ENCODE peak calls at places on chromosomes 11 and 22, in nine cellular contexts. One of them, this sample, is unnamed.

GRCh38 chr22:49042877-49043859 is 784.5 kb downstream of the BRD1 start:
- DNase-seq in stimulated activated CD4-positive, alpha-beta T cell treated with anti-CD3 and anti-CD28 coated beads, TNF-alpha, amount 100 ng/mL, for 48 hours: no peak
- DNase-seq in EL: no peak
- DNase-seq in stimulated activated naive CD4-positive, alpha-beta T cell: no peak
- DNase-seq in heart left ventricle: no peak
- DNase-seq in SK-N-DZ: no peak
- DNase-seq in LHCN-M2: no peak
- DNase-seq in cardiac muscle cell: no peak
- DNase-seq in HL-60: no peak
- DNase-seq in this sample: no peak

GRCh38 chr22:32469799-32470212 is 4.8 kb upstream of the FBXO7 start:
- DNase-seq in LHCN-M2: peak; percentile 71
- DNase-seq in HL-60: no peak
- DNase-seq in SK-N-DZ: peak; percentile 98
- DNase-seq in stimulated activated CD4-positive, alpha-beta T cell treated with anti-CD3 and anti-CD28 coated beads, TNF-alpha, amount 100 ng/mL, for 48 hours: no peak
- DNase-seq in cardiac muscle cell: no peak
- DNase-seq in stimulated activated naive CD4-positive, alpha-beta T cell: no peak
- DNase-seq in EL: peak; percentile 71
- DNase-seq in heart left ventricle: no peak
- DNase-seq in this sample: no peak

GRCh38 chr22:34847072-34847471 is 218.9 kb upstream of the ISX start:
- DNase-seq in LHCN-M2: no peak
- DNase-seq in cardiac muscle cell: no peak
- DNase-seq in stimulated activated CD4-positive, alpha-beta T cell treated with anti-CD3 and anti-CD28 coated beads, TNF-alpha, amount 100 ng/mL, for 48 hours: no peak
- DNase-seq in SK-N-DZ: no peak
- DNase-seq in HL-60: no peak
- DNase-seq in stimulated activated naive CD4-positive, alpha-beta T cell: no peak
- DNase-seq in heart left ventricle: no peak
- DNase-seq in EL: peak; percentile 60
- DNase-seq in this sample: no peak

GRCh38 chr11:123573291-123573690 is 81.1 kb downstream of the SCN3B start:
- DNase-seq in SK-N-DZ: no peak
- DNase-seq in heart left ventricle: no peak
- DNase-seq in HL-60: no peak
- DNase-seq in cardiac muscle cell: no peak
- DNase-seq in stimulated activated CD4-positive, alpha-beta T cell treated with anti-CD3 and anti-CD28 coated beads, TNF-alpha, amount 100 ng/mL, for 48 hours: no peak
- DNase-seq in LHCN-M2: no peak
- DNase-seq in stimulated activated naive CD4-positive, alpha-beta T cell: no peak
- DNase-seq in EL: no peak
- DNase-seq in this sample: no peak

GRCh38 chr11:2196970-2197770 is 25.6 kb upstream of the TH start:
- DNase-seq in SK-N-DZ: peak; percentile 82
- DNase-seq in stimulated activated naive CD4-positive, alpha-beta T cell: peak; percentile 65
- DNase-seq in heart left ventricle: peak; percentile 67
- DNase-seq in cardiac muscle cell: peak; percentile 90
- DNase-seq in stimulated activated CD4-positive, alpha-beta T cell treated with anti-CD3 and anti-CD28 coated beads, TNF-alpha, amount 100 ng/mL, for 48 hours: peak; percentile 58
- DNase-seq in HL-60: peak; percentile 74
- DNase-seq in LHCN-M2: peak; percentile 29
- DNase-seq in EL: peak; percentile 57
- DNase-seq in this sample: peak; percentile 90

GRCh38 chr11:112610996-112611795 is 350.0 kb upstream of the NCAM1 start:
- DNase-seq in cardiac muscle cell: no peak
- DNase-seq in HL-60: no peak
- DNase-seq in heart left ventricle: no peak
- DNase-seq in stimulated activated CD4-positive, alpha-beta T cell treated with anti-CD3 and anti-CD28 coated beads, TNF-alpha, amount 100 ng/mL, for 48 hours: no peak
- DNase-seq in LHCN-M2: peak; percentile 9
- DNase-seq in stimulated activated naive CD4-positive, alpha-beta T cell: no peak
- DNase-seq in SK-N-DZ: no peak
- DNase-seq in EL: no peak
- DNase-seq in this sample: no peak

GRCh38 chr22:25551396-25551795 is 13.1 kb upstream of the GRK3 start:
- DNase-seq in EL: no peak
- DNase-seq in stimulated activated CD4-positive, alpha-beta T cell treated with anti-CD3 and anti-CD28 coated beads, TNF-alpha, amount 100 ng/mL, for 48 hours: no peak
- DNase-seq in cardiac muscle cell: no peak
- DNase-seq in HL-60: no peak
- DNase-seq in heart left ventricle: no peak
- DNase-seq in SK-N-DZ: no peak
- DNase-seq in stimulated activated naive CD4-positive, alpha-beta T cell: no peak
- DNase-seq in LHCN-M2: no peak
- DNase-seq in this sample: no peak

GRCh38 chr11:16293204-16293681 is 63.1 kb downstream of the SOX6 start:
- DNase-seq in stimulated activated naive CD4-positive, alpha-beta T cell: no peak
- DNase-seq in stimulated activated CD4-positive, alpha-beta T cell treated with anti-CD3 and anti-CD28 coated beads, TNF-alpha, amount 100 ng/mL, for 48 hours: no peak
- DNase-seq in EL: peak; percentile 8
- DNase-seq in SK-N-DZ: no peak
- DNase-seq in cardiac muscle cell: peak; percentile 37
- DNase-seq in heart left ventricle: no peak
- DNase-seq in HL-60: no peak
- DNase-seq in LHCN-M2: no peak
- DNase-seq in this sample: no peak

GRCh38 chr11:131674051-131674755 is 303.8 kb downstream of the NTM start:
- DNase-seq in stimulated activated CD4-positive, alpha-beta T cell treated with anti-CD3 and anti-CD28 coated beads, TNF-alpha, amount 100 ng/mL, for 48 hours: no peak
- DNase-seq in HL-60: peak; percentile 46
- DNase-seq in stimulated activated naive CD4-positive, alpha-beta T cell: no peak
- DNase-seq in EL: peak; percentile 77
- DNase-seq in SK-N-DZ: peak; percentile 16
- DNase-seq in cardiac muscle cell: peak; percentile 81
- DNase-seq in LHCN-M2: peak; percentile 65
- DNase-seq in heart left ventricle: peak; percentile 54
- DNase-seq in this sample: peak; percentile 64

GRCh38 chr11:120398184-120398583 is 62.0 kb downstream of the ARHGEF12 start:
- DNase-seq in cardiac muscle cell: no peak
- DNase-seq in HL-60: no peak
- DNase-seq in LHCN-M2: no peak
- DNase-seq in stimulated activated CD4-positive, alpha-beta T cell treated with anti-CD3 and anti-CD28 coated beads, TNF-alpha, amount 100 ng/mL, for 48 hours: no peak
- DNase-seq in EL: peak; percentile 26
- DNase-seq in SK-N-DZ: no peak
- DNase-seq in heart left ventricle: no peak
- DNase-seq in stimulated activated naive CD4-positive, alpha-beta T cell: no peak
- DNase-seq in this sample: no peak

GRCh38 chr22:46159212-46159611 is 8.9 kb downstream of the PPARA start:
- DNase-seq in stimulated activated CD4-positive, alpha-beta T cell treated with anti-CD3 and anti-CD28 coated beads, TNF-alpha, amount 100 ng/mL, for 48 hours: no peak
- DNase-seq in EL: no peak
- DNase-seq in cardiac muscle cell: no peak
- DNase-seq in LHCN-M2: no peak
- DNase-seq in SK-N-DZ: no peak
- DNase-seq in stimulated activated naive CD4-positive, alpha-beta T cell: no peak
- DNase-seq in heart left ventricle: no peak
- DNase-seq in HL-60: no peak
- DNase-seq in this sample: no peak

GRCh38 chr22:19918332-19919106 is 23.1 kb upstream of the COMT start:
- DNase-seq in LHCN-M2: no peak
- DNase-seq in cardiac muscle cell: no peak
- DNase-seq in SK-N-DZ: no peak
- DNase-seq in heart left ventricle: no peak
- DNase-seq in EL: no peak
- DNase-seq in stimulated activated naive CD4-positive, alpha-beta T cell: no peak
- DNase-seq in stimulated activated CD4-positive, alpha-beta T cell treated with anti-CD3 and anti-CD28 coated beads, TNF-alpha, amount 100 ng/mL, for 48 hours: no peak
- DNase-seq in HL-60: no peak
- DNase-seq in this sample: no peak

GRCh38 chr11:86873573-86874083 is 73.3 kb downstream of the PRSS23 start:
- DNase-seq in stimulated activated CD4-positive, alpha-beta T cell treated with anti-CD3 and anti-CD28 coated beads, TNF-alpha, amount 100 ng/mL, for 48 hours: no peak
- DNase-seq in EL: no peak
- DNase-seq in SK-N-DZ: no peak
- DNase-seq in HL-60: no peak
- DNase-seq in stimulated activated naive CD4-positive, alpha-beta T cell: no peak
- DNase-seq in heart left ventricle: no peak
- DNase-seq in LHCN-M2: no peak
- DNase-seq in cardiac muscle cell: no peak
- DNase-seq in this sample: no peak

GRCh38 chr22:44473166-44473565 is 24.9 kb downstream of the RTL6 start:
- DNase-seq in stimulated activated naive CD4-positive, alpha-beta T cell: no peak
- DNase-seq in SK-N-DZ: no peak
- DNase-seq in EL: no peak
- DNase-seq in cardiac muscle cell: no peak
- DNase-seq in HL-60: no peak
- DNase-seq in heart left ventricle: no peak
- DNase-seq in stimulated activated CD4-positive, alpha-beta T cell treated with anti-CD3 and anti-CD28 coated beads, TNF-alpha, amount 100 ng/mL, for 48 hours: no peak
- DNase-seq in LHCN-M2: no peak
- DNase-seq in this sample: no peak

GRCh38 chr22:36744413-36744765 is 31.5 kb downstream of the IFT27 start:
- DNase-seq in heart left ventricle: no peak
- DNase-seq in SK-N-DZ: no peak
- DNase-seq in stimulated activated CD4-positive, alpha-beta T cell treated with anti-CD3 and anti-CD28 coated beads, TNF-alpha, amount 100 ng/mL, for 48 hours: no peak
- DNase-seq in stimulated activated naive CD4-positive, alpha-beta T cell: no peak
- DNase-seq in cardiac muscle cell: no peak
- DNase-seq in EL: no peak
- DNase-seq in HL-60: no peak
- DNase-seq in LHCN-M2: no peak
- DNase-seq in this sample: no peak

GRCh38 chr22:27726726-27727449 is 74.7 kb downstream of the MN1 start:
- DNase-seq in stimulated activated CD4-positive, alpha-beta T cell treated with anti-CD3 and anti-CD28 coated beads, TNF-alpha, amount 100 ng/mL, for 48 hours: no peak
- DNase-seq in cardiac muscle cell: no peak
- DNase-seq in EL: peak; percentile 66
- DNase-seq in LHCN-M2: no peak
- DNase-seq in HL-60: no peak
- DNase-seq in stimulated activated naive CD4-positive, alpha-beta T cell: no peak
- DNase-seq in SK-N-DZ: no peak
- DNase-seq in heart left ventricle: peak; percentile 83
- DNase-seq in this sample: peak; percentile 84

GRCh38 chr11:12743834-12744449 is 69.7 kb downstream of the TEAD1 start:
- DNase-seq in SK-N-DZ: no peak
- DNase-seq in stimulated activated CD4-positive, alpha-beta T cell treated with anti-CD3 and anti-CD28 coated beads, TNF-alpha, amount 100 ng/mL, for 48 hours: no peak
- DNase-seq in stimulated activated naive CD4-positive, alpha-beta T cell: no peak
- DNase-seq in HL-60: no peak
- DNase-seq in cardiac muscle cell: no peak
- DNase-seq in heart left ventricle: no peak
- DNase-seq in LHCN-M2: no peak
- DNase-seq in EL: no peak
- DNase-seq in this sample: no peak

GRCh38 chr22:40498454-40499186 is 128.2 kb downstream of the SGSM3 start:
- DNase-seq in stimulated activated naive CD4-positive, alpha-beta T cell: no peak
- DNase-seq in heart left ventricle: no peak
- DNase-seq in HL-60: no peak
- DNase-seq in EL: peak; percentile 97
- DNase-seq in cardiac muscle cell: no peak
- DNase-seq in LHCN-M2: peak; percentile 85
- DNase-seq in SK-N-DZ: no peak
- DNase-seq in stimulated activated CD4-positive, alpha-beta T cell treated with anti-CD3 and anti-CD28 coated beads, TNF-alpha, amount 100 ng/mL, for 48 hours: no peak
- DNase-seq in this sample: peak; percentile 67

GRCh38 chr11:79081441-79082124 is 359.2 kb downstream of the TENM4 start:
- DNase-seq in LHCN-M2: no peak
- DNase-seq in cardiac muscle cell: no peak
- DNase-seq in EL: peak; percentile 19
- DNase-seq in HL-60: no peak
- DNase-seq in heart left ventricle: no peak
- DNase-seq in stimulated activated naive CD4-positive, alpha-beta T cell: no peak
- DNase-seq in SK-N-DZ: no peak
- DNase-seq in stimulated activated CD4-positive, alpha-beta T cell treated with anti-CD3 and anti-CD28 coated beads, TNF-alpha, amount 100 ng/mL, for 48 hours: no peak
- DNase-seq in this sample: no peak

GRCh38 chr11:110782616-110783015 is 70.4 kb upstream of the ARHGAP20 start:
- DNase-seq in HL-60: no peak
- DNase-seq in cardiac muscle cell: no peak
- DNase-seq in SK-N-DZ: no peak
- DNase-seq in heart left ventricle: no peak
- DNase-seq in LHCN-M2: no peak
- DNase-seq in stimulated activated CD4-positive, alpha-beta T cell treated with anti-CD3 and anti-CD28 coated beads, TNF-alpha, amount 100 ng/mL, for 48 hours: no peak
- DNase-seq in EL: no peak
- DNase-seq in stimulated activated naive CD4-positive, alpha-beta T cell: no peak
- DNase-seq in this sample: no peak

GRCh38 chr11:2666828-2667570 is 32.8 kb downstream of the KCNQ1OT1 start:
- DNase-seq in LHCN-M2: no peak
- DNase-seq in stimulated activated CD4-positive, alpha-beta T cell treated with anti-CD3 and anti-CD28 coated beads, TNF-alpha, amount 100 ng/mL, for 48 hours: no peak
- DNase-seq in cardiac muscle cell: no peak
- DNase-seq in EL: no peak
- DNase-seq in heart left ventricle: no peak
- DNase-seq in stimulated activated naive CD4-positive, alpha-beta T cell: no peak
- DNase-seq in SK-N-DZ: no peak
- DNase-seq in HL-60: no peak
- DNase-seq in this sample: no peak

GRCh38 chr11:102361100-102362021 is 14.3 kb downstream of the BIRC2 start:
- DNase-seq in stimulated activated CD4-positive, alpha-beta T cell treated with anti-CD3 and anti-CD28 coated beads, TNF-alpha, amount 100 ng/mL, for 48 hours: no peak
- DNase-seq in heart left ventricle: no peak
- DNase-seq in SK-N-DZ: no peak
- DNase-seq in LHCN-M2: no peak
- DNase-seq in HL-60: no peak
- DNase-seq in stimulated activated naive CD4-positive, alpha-beta T cell: peak; percentile 71
- DNase-seq in cardiac muscle cell: no peak
- DNase-seq in EL: no peak
- DNase-seq in this sample: no peak

This sample was measured in Calu3.